ENCODE peak calls at places on chromosome 6, in four cellular contexts. Q is upper lobe of right lung, F is choroid plexus epithelial cell, V is GM06990. M is an unnamed sample.
A peak's percentile ranks its signal among the peaks of the same experiment; 100 is the strongest.

GRCh38 chr6:109795994-109796555 is 105.0 kb downstream of the FIG4 start:
- DNase-seq in V (no peak), F (peak; percentile 52), Q (no peak), M (peak; percentile 45)

GRCh38 chr6:127550403-127550802 is 26.6 kb upstream of the C6orf58 start:
- DNase-seq in Q (no peak), F (peak; percentile 68), V (no peak), M (no peak)

GRCh38 chr6:105733556-105734162 is 330.8 kb upstream of the PREP start:
- DNase-seq in Q (no peak), V (no peak), F (peak; percentile 74), M (peak; percentile 61)

GRCh38 chr6:128098000-128098581 is 197.2 kb upstream of the THEMIS start:
- DNase-seq in Q (no peak), F (peak; percentile 31), V (no peak), M (peak; percentile 8)

GRCh38 chr6:170444811-170445211 is 108.3 kb downstream of the PSMB1 start:
- DNase-seq in V (no peak), Q (no peak), F (no peak), M (no peak)

GRCh38 chr6:132931313-132931712 is 116.9 kb downstream of the RPS12 start:
- DNase-seq in Q (no peak), V (no peak), F (no peak), M (no peak)

GRCh38 chr6:24779416-24779815 is 4.7 kb downstream of the GMNN start:
- DNase-seq in F (peak; percentile 41), V (peak; percentile 47), Q (no peak), M (peak; percentile 77)

GRCh38 chr6:141562801-141563763 is 569.6 kb upstream of the GJE1 start:
- DNase-seq in Q (no peak), V (peak; percentile 14), F (peak; percentile 97), M (peak; percentile 90)

GRCh38 chr6:155112757-155113156 is 117.6 kb downstream of the TIAM2 start:
- DNase-seq in Q (no peak), V (no peak), F (no peak), M (no peak)

GRCh38 chr6:129353067-129353466 is 356.9 kb downstream of the ARHGAP18 start:
- DNase-seq in F (no peak), Q (no peak), V (no peak), M (no peak)

GRCh38 chr6:108039681-108040080 is 34.9 kb downstream of the OSTM1 start:
- DNase-seq in V (no peak), Q (no peak), F (no peak), M (no peak)

GRCh38 chr6:86936834-86937218 is 502 bp upstream of the HTR1E start:
- DNase-seq in V (no peak), Q (peak; percentile 63), F (no peak), M (no peak)

GRCh38 chr6:120779441-120779840 is 554.8 kb downstream of the TBC1D32 start:
- DNase-seq in F (no peak), Q (peak; percentile 46), V (no peak), M (no peak)

GRCh38 chr6:223763-224162 is 68.5 kb upstream of the DUSP22 start:
- DNase-seq in Q (peak; percentile 44), V (no peak), F (peak; percentile 23), M (no peak)

GRCh38 chr6:42142118-42142835 is at the start of gene C6orf132:
- DNase-seq in Q (peak; percentile 92), V (no peak), F (peak; percentile 60), M (no peak)

GRCh38 chr6:34102696-34103095 is 43.2 kb downstream of the GRM4 start:
- DNase-seq in Q (no peak), V (no peak), F (no peak), M (no peak)

GRCh38 chr6:69138173-69138572 is 503.1 kb downstream of the ADGRB3 start:
- DNase-seq in Q (no peak), V (no peak), F (no peak), M (no peak)

GRCh38 chr6:71459162-71459561 is 170.6 kb downstream of the OGFRL1 start:
- DNase-seq in F (no peak), Q (no peak), V (no peak), M (no peak)

GRCh38 chr6:93549868-93550267 is 130.5 kb upstream of the EPHA7 start:
- DNase-seq in F (no peak), Q (no peak), V (no peak), M (no peak)

GRCh38 chr6:41941280-41942044 is at the start of gene CCND3:
- DNase-seq in Q (peak; percentile 97), F (peak; percentile 92), V (peak; percentile 95), M (peak; percentile 94)

GRCh38 chr6:127317275-127318128 is 25.9 kb downstream of the ECHDC1 start:
- DNase-seq in V (no peak), F (no peak), Q (no peak), M (no peak)

GRCh38 chr6:137722749-137723272 is 144.2 kb upstream of the TNFAIP3 start:
- DNase-seq in F (peak; percentile 27), V (peak; percentile 28), Q (no peak), M (peak; percentile 79)

GRCh38 chr6:33091957-33092356 is 16.2 kb downstream of the HLA-DPB1 start:
- DNase-seq in F (no peak), Q (peak; percentile 83), V (peak; percentile 59), M (peak; percentile 77)

GRCh38 chr6:139323511-139324445 is 32.0 kb upstream of the TXLNB start:
- DNase-seq in Q (peak; percentile 67), F (peak; percentile 90), V (peak; percentile 53), M (peak; percentile 61)

GRCh38 chr6:32972353-32973143 is 4.2 kb downstream of the BRD2 start:
- DNase-seq in F (no peak), V (no peak), Q (peak; percentile 76), M (peak; percentile 61)

GRCh38 chr6:112234596-112234995 is 19.8 kb downstream of the LAMA4 start:
- DNase-seq in V (no peak), F (peak; percentile 77), Q (no peak), M (no peak)

GRCh38 chr6:30361661-30362060 is 16.7 kb downstream of the RPP21 start:
- DNase-seq in Q (no peak), V (no peak), F (no peak), M (no peak)

GRCh38 chr6:53598584-53598983 is 53.7 kb upstream of the GCLC start:
- DNase-seq in F (no peak), V (no peak), Q (no peak), M (no peak)

GRCh38 chr6:158837684-158838625 is 18.8 kb upstream of the EZR start:
- DNase-seq in F (no peak), Q (no peak), V (no peak), M (no peak)

GRCh38 chr6:131792091-131792496 is 15.7 kb upstream of the ENPP1 start:
- DNase-seq in V (no peak), F (no peak), Q (no peak), M (no peak)

GRCh38 chr6:29008089-29008488 is 3.0 kb upstream of the ZNF311 start:
- DNase-seq in Q (no peak), F (no peak), V (no peak), M (no peak)

GRCh38 chr6:28880894-28881780 is 42.6 kb downstream of the TRIM27 start:
- DNase-seq in F (peak; percentile 82), V (peak; percentile 28), Q (no peak), M (peak; percentile 82)

GRCh38 chr6:3230275-3231212 is 3.1 kb upstream of the TUBB2B start:
- DNase-seq in F (peak; percentile 46), Q (no peak), V (no peak), M (no peak)

GRCh38 chr6:144478487-144478886 is 193.4 kb downstream of the UTRN start:
- DNase-seq in V (no peak), Q (no peak), F (no peak), M (no peak)

GRCh38 chr6:34521463-34522288 is 34.5 kb downstream of the SPDEF start:
- DNase-seq in V (no peak), Q (peak; percentile 44), F (no peak), M (no peak)

GRCh38 chr6:44297063-44298038 is 15.8 kb downstream of the AARS2 start:
- DNase-seq in F (peak; percentile 39), Q (no peak), V (no peak), M (no peak)
- H3K4me3 ChIP-seq in F (peak overlapping the region; percentile 49), Q (peak overlapping the region; percentile 46), V (peak overlapping the region; percentile 33), M (no peak overlapping the region)

GRCh38 chr6:104281370-104281769 is 578.3 kb downstream of the HACE1 start:
- DNase-seq in F (no peak), Q (no peak), V (no peak), M (peak; percentile 16)
- TF ChIP-seq CTCF in F (no peak), Q (no peak), V (peak; percentile 28), M (peak; percentile 14)

GRCh38 chr6:12009180-12009748 is 2.8 kb upstream of the HIVEP1 start:
- DNase-seq in V (no peak), Q (no peak), F (peak; percentile 11), M (no peak)

GRCh38 chr6:12011276-12012112 is 618 bp upstream of the HIVEP1 start:
- DNase-seq in F (peak; percentile 98), Q (peak; percentile 99), V (peak; percentile 97), M (peak; percentile 99)

GRCh38 chr6:12008366-12009179 is 3.5 kb upstream of the HIVEP1 start:
- DNase-seq in F (peak; percentile 60), V (peak; percentile 87), Q (peak; percentile 95), M (peak; percentile 92)

GRCh38 chr6:12010635-12011275 is 1.4 kb upstream of the HIVEP1 start:
- DNase-seq in F (no peak), V (peak; percentile 81), Q (peak; percentile 86), M (no peak)

DNA sequence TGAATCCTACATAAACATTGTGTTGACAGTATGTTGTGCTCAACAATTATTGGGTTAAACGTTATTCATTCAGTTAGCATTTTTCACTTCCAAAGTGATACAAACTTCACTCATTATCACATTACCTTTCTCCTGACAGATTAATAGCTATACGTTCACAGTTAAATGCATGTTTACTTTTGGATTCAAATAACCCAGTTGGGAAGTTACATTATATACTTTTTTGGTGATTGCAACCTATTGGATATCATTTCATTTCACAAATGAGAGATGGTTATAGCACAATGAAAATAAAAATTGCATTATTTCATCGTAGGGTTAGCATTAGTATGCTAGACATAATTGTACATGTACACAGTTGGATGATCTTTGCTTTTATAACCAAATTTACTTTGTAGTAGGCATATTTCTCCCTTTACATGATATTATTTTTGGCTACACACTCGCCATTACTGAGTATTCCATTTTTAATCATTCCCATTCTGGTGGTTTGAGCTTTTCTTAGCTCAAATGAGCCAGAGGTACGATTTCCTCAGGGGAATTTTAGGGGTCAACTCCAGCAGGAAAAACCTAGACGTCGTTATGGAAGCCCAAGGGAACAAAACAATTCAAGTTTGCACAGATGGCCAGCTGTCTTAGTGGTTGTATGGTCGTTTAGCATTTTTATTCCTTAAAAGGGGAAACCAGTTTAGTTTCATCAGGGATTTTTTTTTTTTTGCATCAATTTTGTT is 2.0 kb upstream of the HIVEP1 start:
- DNase-seq in V (no peak), F (peak; percentile 59), Q (no peak), M (peak; percentile 35)
- H3K4me3 ChIP-seq in V (peak overlapping the region; percentile 67), F (peak overlapping the region; percentile 80), Q (peak overlapping the region; percentile 75), M (peak overlapping the region; percentile 99)

DNA sequence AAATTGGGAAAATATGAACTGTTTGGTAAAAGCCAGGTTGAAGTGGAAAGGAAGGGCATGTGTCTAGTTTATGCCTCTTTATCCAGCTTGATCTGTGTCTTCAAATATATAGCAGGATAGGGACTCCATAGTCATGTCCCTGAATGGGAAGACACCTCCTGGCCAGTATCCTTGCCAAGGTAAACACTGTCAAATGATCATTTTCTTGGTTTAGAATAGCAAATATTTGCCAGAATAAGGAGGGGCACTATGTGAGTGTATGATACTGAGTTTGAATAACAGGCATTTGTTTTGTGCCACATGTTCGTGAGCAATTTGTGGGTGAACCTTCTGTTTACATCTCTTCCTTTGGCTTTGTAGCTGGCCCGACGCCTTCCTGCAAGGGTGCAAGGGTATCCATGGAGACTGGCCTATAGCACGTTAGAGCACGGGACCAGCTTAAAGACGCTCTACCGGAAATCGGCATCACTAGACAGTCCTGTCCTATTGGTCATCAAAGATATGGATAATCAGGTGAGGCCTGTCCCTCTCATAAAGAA is 34.2 kb upstream of the HINT3 start:
- DNase-seq in V (no peak), F (no peak), Q (no peak), M (no peak)
- TF ChIP-seq CTCF in V (no peak), F (no peak), Q (no peak), M (no peak)